ENCODE peak calls at places on chromosomes 2 and 18, in six cellular contexts. H, F, O, A, I and Y are unnamed samples.
A peak's percentile ranks its signal among the peaks of the same experiment; 100 is the strongest.

GRCh38 chr2:183837157-183837556 is 712.9 kb downstream of the NUP35 start:
- DNase-seq in H (no peak), F (no peak), O (no peak), A (no peak), I (no peak), Y (no peak)

GRCh38 chr2:84212611-84213314 is 246.3 kb downstream of the SUCLG1 start:
- DNase-seq in H (no peak), F (no peak), O (no peak), A (no peak), I (no peak), Y (no peak)

GRCh38 chr2:224910535-224910934 is 131.7 kb downstream of the DOCK10 start:
- DNase-seq in H (no peak), F (no peak), O (no peak), A (no peak), I (no peak), Y (no peak)

GRCh38 chr2:151774506-151774905 is 40.2 kb upstream of the NEB start:
- DNase-seq in H (peak; percentile 78), F (no peak), O (peak; percentile 63), A (no peak), I (no peak), Y (no peak)

GRCh38 chr2:69213201-69213600 is 173.8 kb downstream of the GFPT1 start:
- DNase-seq in H (no peak), F (no peak), O (peak; percentile 77), A (no peak), I (no peak), Y (peak; percentile 76)

GRCh38 chr2:204665244-204665643 is 120.0 kb downstream of the PARD3B start:
- DNase-seq in H (peak; percentile 75), F (peak; percentile 23), O (peak; percentile 82), A (no peak), I (no peak), Y (no peak)

GRCh38 chr2:75707901-75708300 is 2.8 kb downstream of the GCFC2 start:
- DNase-seq in H (peak; percentile 12), F (no peak), O (no peak), A (no peak), I (no peak), Y (no peak)

GRCh38 chr2:101120124-101120996 is 30.8 kb downstream of the TBC1D8 start:
- DNase-seq in H (peak; percentile 61), F (no peak), O (peak; percentile 98), A (no peak), I (no peak), Y (no peak)

GRCh38 chr2:47033102-47033880 is 117.7 kb upstream of the MCFD2 start:
- DNase-seq in H (no peak), F (no peak), O (peak; percentile 64), A (no peak), I (no peak), Y (no peak)

GRCh38 chr2:240451108-240451611 is 15.7 kb downstream of the GPC1 start:
- DNase-seq in H (no peak), F (no peak), O (no peak), A (no peak), I (no peak), Y (no peak)

GRCh38 chr18:31617029-31617717 is 25.5 kb downstream of the TTR start:
- DNase-seq in H (no peak), F (no peak), O (no peak), A (no peak), I (no peak), Y (no peak)

GRCh38 chr2:218859556-218859993 is at the start of gene WNT6:
- DNase-seq in H (no peak), F (peak; percentile 52), O (no peak), A (no peak), I (peak; percentile 81), Y (no peak)

GRCh38 chr2:45278345-45279078 is 269.3 kb upstream of the SIX2 start:
- DNase-seq in H (peak; percentile 24), F (no peak), O (no peak), A (no peak), I (no peak), Y (no peak)

GRCh38 chr2:22382439-22383169 is 1002.4 kb upstream of the KLHL29 start:
- DNase-seq in H (no peak), F (no peak), O (no peak), A (no peak), I (no peak), Y (peak; percentile 55)

GRCh38 chr18:79508565-79509535 is 113.1 kb downstream of the NFATC1 start:
- DNase-seq in H (no peak), F (no peak), O (no peak), A (no peak), I (no peak), Y (no peak)

GRCh38 chr2:48719480-48720177 is 35.9 kb downstream of the LHCGR start:
- DNase-seq in H (no peak), F (no peak), O (no peak), A (no peak), I (no peak), Y (no peak)

GRCh38 chr2:199581935-199582336 is 124.2 kb upstream of the SATB2 start:
- DNase-seq in H (peak; percentile 49), F (peak; percentile 35), O (peak; percentile 33), A (no peak), I (no peak), Y (no peak)

GRCh38 chr2:106990307-106990706 is 104.3 kb upstream of the ST6GAL2 start:
- DNase-seq in H (peak; percentile 94), F (no peak), O (peak; percentile 99), A (no peak), I (no peak), Y (no peak)

GRCh38 chr2:128731994-128732650 is 413.5 kb upstream of the HS6ST1 start:
- DNase-seq in H (no peak), F (no peak), O (no peak), A (no peak), I (no peak), Y (no peak)

GRCh38 chr18:68454511-68455228 is 260.2 kb downstream of the TMX3 start:
- DNase-seq in H (peak; percentile 66), F (no peak), O (peak; percentile 46), A (no peak), I (no peak), Y (no peak)

GRCh38 chr18:45066868-45067267 is 386.2 kb downstream of the SETBP1 start:
- DNase-seq in H (no peak), F (no peak), O (peak; percentile 37), A (no peak), I (no peak), Y (no peak)

GRCh38 chr2:113098061-113098460 is 29.3 kb upstream of the IL1RN start:
- DNase-seq in H (no peak), F (no peak), O (no peak), A (peak; percentile 74), I (no peak), Y (no peak)

GRCh38 chr2:8252997-8253694 is 428.7 kb upstream of the ID2 start:
- DNase-seq in H (no peak), F (no peak), O (peak; percentile 13), A (no peak), I (no peak), Y (peak; percentile 71)

GRCh38 chr2:190767821-190768220 is 112.8 kb upstream of the GLS start:
- DNase-seq in H (no peak), F (no peak), O (no peak), A (no peak), I (no peak), Y (no peak)